ENCODE peak calls at places on chromosome 15, in four cellular contexts. W, L, R and E are unnamed samples.

GRCh38 chr15:74240897-74241614 is 4.9 kb downstream of the CCDC33 start:
- DNase-seq in W (no peak), L (no peak), R (no peak), E (no peak)

GRCh38 chr15:43881944-43882343 is 55.1 kb downstream of the WDR76 start:
- DNase-seq in W (no peak), L (no peak), R (no peak), E (no peak)

GRCh38 chr15:81776961-81777360 is 268.9 kb downstream of the MEX3B start:
- DNase-seq in W (no peak), L (no peak), R (no peak), E (no peak)

GRCh38 chr15:89809093-89809786 is 5.4 kb downstream of the ANPEP start:
- DNase-seq in W (no peak), L (no peak), R (no peak), E (no peak)

GRCh38 chr15:100863406-100864198 is 16.0 kb upstream of the ALDH1A3 start:
- DNase-seq in W (no peak), L (no peak), R (no peak), E (no peak)

GRCh38 chr15:28942521-28943035 is 56.8 kb downstream of the APBA2 start:
- DNase-seq in W (no peak), L (no peak), R (peak), E (no peak)

GRCh38 chr15:89781891-89782618 is 5.9 kb downstream of the MESP2 start:
- DNase-seq in W (peak), L (peak), R (no peak), E (no peak)

GRCh38 chr15:98682992-98683701 is 34.8 kb downstream of the IGF1R start:
- DNase-seq in W (no peak), L (no peak), R (no peak), E (no peak)

GRCh38 chr15:36332896-36333295 is 246.5 kb upstream of the CDIN1 start:
- DNase-seq in W (no peak), L (no peak), R (no peak), E (no peak)

GRCh38 chr15:92634046-92634445 is 21.5 kb downstream of the FAM174B start:
- DNase-seq in W (no peak), L (no peak), R (peak), E (no peak)

GRCh38 chr15:35306361-35306981 is 221.4 kb upstream of the NANOGP8 start:
- DNase-seq in W (no peak), L (no peak), R (no peak), E (no peak)

GRCh38 chr15:60006203-60006782 is 2.2 kb downstream of the FOXB1 start:
- DNase-seq in W (peak), L (no peak), R (peak), E (peak)

GRCh38 chr15:62889734-62890505 is 152.6 kb upstream of the TPM1 start:
- DNase-seq in W (no peak), L (no peak), R (no peak), E (no peak)

GRCh38 chr15:43185161-43186002 is at the start of gene CCNDBP1:
- DNase-seq in W (peak), L (peak), R (peak), E (peak)

GRCh38 chr15:26421065-26421464 is 351.8 kb downstream of the GABRB3 start:
- DNase-seq in W (no peak), L (no peak), R (no peak), E (no peak)

GRCh38 chr15:46938169-46938568 is 779.1 kb upstream of the SEMA6D start:
- DNase-seq in W (no peak), L (no peak), R (no peak), E (no peak)

GRCh38 chr15:73907018-73907394 is 19.3 kb upstream of the LOXL1 start:
- DNase-seq in W (no peak), L (no peak), R (no peak), E (no peak)